ENCODE peak calls at places on chromosomes 7 and 10, in ten cellular contexts. K, G, W, B, A, N, F, O, Z and V are unnamed samples.

GRCh38 chr10:20492447-20492846 is 404.7 kb downstream of the NEBL start:
- DNase-seq in K (no peak), G (no peak), W (no peak), B (peak; percentile 6), A (no peak), N (no peak), F (no peak), O (no peak), Z (peak; percentile 50), V (no peak)

GRCh38 chr10:28302012-28302667 is 724 bp downstream of the MPP7 start:
- DNase-seq in K (no peak), G (no peak), W (peak; percentile 16), B (no peak), A (peak; percentile 4), N (peak; percentile 66), F (no peak), O (no peak), Z (no peak), V (no peak)

GRCh38 chr7:33395340-33395739 is 266.0 kb downstream of the BBS9 start:
- DNase-seq in K (no peak), G (no peak), W (no peak), B (no peak), A (no peak), N (no peak), F (no peak), O (no peak), Z (no peak), V (no peak)

GRCh38 chr10:48306870-48307531 is 524 bp downstream of the MAPK8 start:
- DNase-seq in K (no peak), G (peak; percentile 43), W (peak; percentile 17), B (peak; percentile 42), A (no peak), N (peak; percentile 67), F (no peak), O (no peak), Z (peak; percentile 68), V (peak; percentile 63)

GRCh38 chr7:122675011-122675410 is 23.9 kb downstream of the RNF133 start:
- DNase-seq in K (no peak), G (no peak), W (peak; percentile 30), B (no peak), A (no peak), N (no peak), F (no peak), O (no peak), Z (no peak), V (no peak)

GRCh38 chr10:120600871-120601644 is 144.0 kb downstream of the PLPP4 start:
- DNase-seq in K (no peak), G (no peak), W (no peak), B (no peak), A (no peak), N (no peak), F (no peak), O (no peak), Z (peak; percentile 46), V (no peak)

GRCh38 chr7:35648367-35648766 is 46.6 kb downstream of the HERPUD2 start:
- DNase-seq in K (no peak), G (no peak), W (no peak), B (no peak), A (no peak), N (no peak), F (no peak), O (no peak), Z (no peak), V (no peak)

GRCh38 chr10:58316874-58317273 is 17.9 kb upstream of the UBE2D1 start:
- DNase-seq in K (no peak), G (no peak), W (no peak), B (no peak), A (no peak), N (no peak), F (no peak), O (no peak), Z (no peak), V (no peak)

GRCh38 chr10:111207525-111207924 is 130.7 kb downstream of the ADRA2A start:
- DNase-seq in K (no peak), G (no peak), W (no peak), B (no peak), A (no peak), N (peak; percentile 80), F (no peak), O (no peak), Z (no peak), V (peak; percentile 68)